ENCODE peak calls at places on chromosomes 3 and 15, in nine cellular contexts. V is A549, M is PC-3, Y is psoas muscle, U is heart left ventricle, O is IMR-90, H is lower lobe of right lung, D is HL-60, N is upper lobe of right lung. I is an unnamed sample.

GRCh38 chr3:170044795-170045244 is 7.0 kb downstream of the GPR160 start:
- DNase-seq in V (no peak), M (no peak), Y (no peak), U (no peak), O (no peak), H (no peak), D (peak), N (no peak), I (no peak)

GRCh38 chr15:57562220-57562769 is 29.4 kb upstream of the MYZAP start:
- DNase-seq in V (no peak), M (no peak), Y (no peak), U (peak), O (no peak), H (no peak), D (no peak), N (no peak), I (no peak)

GRCh38 chr3:78580691-78581090 is 1187.1 kb downstream of the ROBO1 start:
- DNase-seq in V (no peak), M (peak), Y (no peak), U (no peak), O (no peak), H (no peak), D (no peak), N (no peak), I (no peak)

GRCh38 chr3:20052851-20053250 is 12.6 kb downstream of the KAT2B start:
- DNase-seq in V (no peak), M (no peak), Y (no peak), U (no peak), O (no peak), H (no peak), D (peak), N (no peak), I (no peak)

GRCh38 chr3:35383719-35384555 is 255.4 kb upstream of the ARPP21 start:
- DNase-seq in V (peak), M (peak), Y (no peak), U (no peak), O (no peak), H (no peak), D (no peak), N (no peak), I (no peak)

GRCh38 chr3:7188551-7188950 is 327.6 kb downstream of the GRM7 start:
- DNase-seq in V (no peak), M (no peak), Y (no peak), U (no peak), O (no peak), H (no peak), D (no peak), N (no peak), I (no peak)

GRCh38 chr3:46926039-46926438 is 48.5 kb downstream of the PTH1R start:
- DNase-seq in V (no peak), M (no peak), Y (peak), U (peak), O (peak), H (peak), D (no peak), N (peak), I (no peak)

GRCh38 chr3:163490119-163490518 is 1588.2 kb downstream of the SI start:
- DNase-seq in V (peak), M (peak), Y (no peak), U (no peak), O (no peak), H (no peak), D (peak), N (no peak), I (peak)

GRCh38 chr3:156519758-156520162 is 35.2 kb downstream of the SSR3 start:
- DNase-seq in V (no peak), M (no peak), Y (no peak), U (no peak), O (no peak), H (no peak), D (no peak), N (no peak), I (no peak)

GRCh38 chr3:37963635-37964034 is 27.0 kb upstream of the VILL start:
- DNase-seq in V (no peak), M (no peak), Y (no peak), U (no peak), O (no peak), H (no peak), D (no peak), N (no peak), I (no peak)

GRCh38 chr3:147793841-147794240 is 384.7 kb downstream of the ZIC1 start:
- DNase-seq in V (no peak), M (no peak), Y (no peak), U (no peak), O (no peak), H (no peak), D (no peak), N (no peak), I (no peak)

GRCh38 chr3:126543457-126544090 is 15.2 kb downstream of the C3orf22 start:
- DNase-seq in V (no peak), M (no peak), Y (no peak), U (no peak), O (no peak), H (peak), D (no peak), N (peak), I (no peak)

GRCh38 chr15:96333194-96334016 is 2.9 kb downstream of the NR2F2 start:
- DNase-seq in V (no peak), M (peak), Y (peak), U (no peak), O (no peak), H (peak), D (peak), N (peak), I (no peak)

GRCh38 chr3:5826467-5826866 is 639.0 kb downstream of the EDEM1 start:
- DNase-seq in V (no peak), M (no peak), Y (no peak), U (no peak), O (no peak), H (no peak), D (no peak), N (no peak), I (no peak)

GRCh38 chr3:134352031-134352671 is 22.1 kb downstream of the AMOTL2 start:
- DNase-seq in V (no peak), M (peak), Y (no peak), U (peak), O (no peak), H (no peak), D (no peak), N (peak), I (no peak)

GRCh38 chr3:20406621-20407020 is 220.6 kb upstream of the SGO1 start:
- DNase-seq in V (no peak), M (no peak), Y (no peak), U (no peak), O (no peak), H (no peak), D (no peak), N (no peak), I (no peak)

GRCh38 chr3:75192065-75192658 is 472.0 kb upstream of the FRG2C start:
- DNase-seq in V (peak), M (peak), Y (no peak), U (no peak), O (peak), H (no peak), D (peak), N (no peak), I (peak)

GRCh38 chr3:184544513-184544861 is 17.1 kb upstream of the EPHB3 start:
- DNase-seq in V (no peak), M (no peak), Y (no peak), U (no peak), O (no peak), H (no peak), D (no peak), N (no peak), I (no peak)

GRCh38 chr3:184543256-184543655 is 18.3 kb upstream of the EPHB3 start:
- DNase-seq in V (no peak), M (no peak), Y (no peak), U (no peak), O (no peak), H (no peak), D (no peak), N (no peak), I (no peak)

GRCh38 chr3:184545769-184546168 is 15.8 kb upstream of the EPHB3 start:
- DNase-seq in V (no peak), M (no peak), Y (no peak), U (no peak), O (no peak), H (no peak), D (no peak), N (peak), I (no peak)

GRCh38 chr3:184542577-184542976 is 19.0 kb upstream of the EPHB3 start:
- DNase-seq in V (no peak), M (no peak), Y (no peak), U (no peak), O (no peak), H (no peak), D (no peak), N (no peak), I (no peak)

GRCh38 chr3:184543848-184544512 is 17.6 kb upstream of the EPHB3 start:
- DNase-seq in V (peak), M (peak), Y (peak), U (peak), O (peak), H (peak), D (peak), N (peak), I (peak)
- H3K27ac ChIP-seq in V (no peak), M (no peak), Y (no peak), U (no peak), O (no peak), H (no peak), D (no peak), N (no peak), I (no peak)

DNA sequence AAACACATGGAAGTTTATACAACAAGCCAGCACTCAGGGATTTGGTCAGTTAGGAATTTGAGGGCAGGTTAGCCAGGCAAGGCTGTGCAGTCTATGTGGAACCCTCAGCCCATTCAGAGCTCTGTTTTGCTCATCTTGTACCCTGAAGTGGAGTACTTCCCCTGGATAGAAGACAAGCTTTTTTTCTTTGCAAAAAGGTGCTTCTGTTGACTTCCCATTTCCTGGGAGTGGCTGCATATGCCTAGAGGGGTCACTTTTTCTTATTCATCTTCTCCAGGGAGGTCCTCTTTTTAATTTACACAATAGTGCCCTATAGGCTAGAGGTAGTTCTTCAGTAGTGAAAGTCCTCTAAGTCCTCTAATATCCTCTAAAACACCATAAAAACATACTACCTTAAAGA is 225.0 kb upstream of the P2RY1 start:
- DNase-seq in V (no peak), M (no peak), Y (no peak), U (no peak), O (no peak), H (no peak), D (no peak), N (no peak), I (no peak)
- TF ChIP-seq CTCF in V (no peak), M (no peak), Y (no peak), U (no peak), O (no peak), H (no peak), D (no peak), N (no peak), I (no peak)

DNA sequence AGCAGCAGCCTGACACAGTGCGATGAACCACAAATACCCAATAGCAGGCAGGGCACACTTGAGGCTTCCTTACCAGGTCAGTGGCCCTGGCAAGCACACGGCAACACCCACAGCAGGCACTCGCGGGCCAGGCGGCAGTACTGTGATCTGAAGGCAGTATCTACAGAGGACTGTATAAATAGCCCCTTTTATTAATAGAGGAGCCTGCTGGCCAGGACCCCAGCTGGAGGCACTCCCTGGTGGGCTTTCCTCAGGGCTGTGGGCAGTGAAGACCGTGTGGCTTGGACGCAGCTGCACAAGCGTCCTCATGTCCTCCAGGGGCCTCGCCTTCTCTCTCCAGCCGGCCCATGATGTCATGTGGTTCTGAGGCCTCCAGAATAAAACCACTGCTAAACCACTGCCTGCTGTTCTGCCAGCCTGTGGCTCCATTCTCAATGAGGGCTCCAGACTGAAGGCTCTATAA is 44.1 kb downstream of the LRIG1 start:
- DNase-seq in V (no peak), M (no peak), Y (peak), U (peak), O (no peak), H (no peak), D (no peak), N (no peak), I (no peak)
- H3K27ac ChIP-seq in V (no peak), M (no peak), Y (peak), U (peak), O (no peak), H (no peak), D (no peak), N (no peak), I (no peak)

DNA sequence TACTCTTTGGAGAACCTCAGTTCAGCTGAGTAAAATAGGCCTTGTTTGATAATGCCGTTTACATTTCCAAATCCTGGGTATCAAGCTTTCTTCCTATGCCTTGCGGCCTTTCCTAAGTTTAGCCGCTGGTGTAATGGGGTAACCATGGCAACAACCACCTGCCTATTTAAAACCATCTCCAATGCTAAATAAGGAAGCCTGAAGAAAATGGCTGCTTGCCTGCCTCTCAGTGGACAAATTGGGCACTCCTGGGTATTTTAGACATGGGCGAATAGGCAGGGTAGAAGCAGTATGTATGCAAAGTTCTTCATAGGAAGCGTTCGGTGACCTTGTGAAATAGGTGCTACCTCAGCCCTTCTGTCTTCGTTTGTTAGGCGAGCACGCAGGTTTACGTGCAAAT is 122.7 kb downstream of the DGKG start:
- DNase-seq in V (no peak), M (peak), Y (no peak), U (no peak), O (no peak), H (no peak), D (no peak), N (no peak), I (no peak)
- TF ChIP-seq CTCF in V (no peak), M (peak), Y (peak), U (no peak), O (no peak), H (peak), D (no peak), N (no peak), I (no peak)

DNA sequence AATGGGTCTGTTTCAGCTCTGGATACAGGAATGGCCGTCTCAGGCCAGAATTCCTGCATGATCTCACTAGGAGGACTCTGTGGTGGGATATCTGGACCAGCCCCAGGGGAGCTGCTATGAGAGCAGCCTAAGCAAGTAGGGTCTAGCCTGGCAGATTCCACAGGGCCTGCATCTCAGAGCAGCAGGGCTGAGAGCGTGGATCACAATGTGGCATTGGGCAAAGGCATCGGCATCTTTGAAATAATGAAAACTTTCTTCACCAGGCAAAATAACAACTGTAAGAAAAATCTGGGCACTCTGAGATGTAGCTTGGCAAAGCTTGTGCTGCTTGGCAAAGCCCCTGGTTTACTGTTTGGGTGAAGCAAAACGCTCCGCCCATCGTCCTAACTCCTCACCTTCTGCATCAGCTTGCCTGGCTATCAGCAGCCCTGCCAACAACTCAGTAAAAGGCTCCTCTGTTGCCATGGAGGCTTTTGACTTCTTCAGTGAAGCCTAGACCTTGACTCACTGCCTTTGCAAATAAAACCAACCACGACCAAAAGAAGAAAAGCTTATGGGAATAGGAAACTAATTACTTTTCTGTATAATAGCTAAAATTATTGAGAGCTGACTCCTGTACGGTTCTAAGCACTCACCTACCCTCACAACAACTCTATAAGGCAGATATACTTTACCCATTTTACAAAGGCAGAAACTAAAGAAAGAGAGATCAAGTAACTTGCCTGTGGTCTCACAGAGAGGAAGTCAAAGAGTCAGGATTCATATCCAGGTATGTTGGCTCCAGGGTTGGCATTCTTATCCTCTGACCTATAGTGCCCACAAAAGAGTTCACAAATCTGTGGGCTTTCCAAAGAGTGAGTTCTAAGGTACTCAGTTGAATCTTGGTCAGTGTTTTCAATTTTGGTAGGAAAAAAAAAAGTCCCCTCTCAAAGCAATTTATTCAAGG is 212.7 kb upstream of the EIF1B start:
- DNase-seq in V (no peak), M (peak), Y (no peak), U (no peak), O (no peak), H (no peak), D (no peak), N (no peak), I (no peak)
- H3K27ac ChIP-seq in V (no peak), M (no peak), Y (no peak), U (no peak), O (no peak), H (no peak), D (no peak), N (no peak), I (peak)

I was measured in RWPE1.